ENCODE peak calls at places on chromosomes 6 and 20, in ten cellular contexts. P is hepatocyte; U is GM12878; B is uterus; X is suprapubic skin; G is thoracic aorta; L is upper lobe of left lung; Y is cardiac muscle cell; A is CD8-positive, alpha-beta T cell; Q is fibroblast of lung. H is an unnamed sample. For H3K36me3, the result is how much of the 10 kb centered on the place peaks cover.

GRCh38 chr20:58306421-58307261 is 2.9 kb upstream of the RAB22A start:
- DNase-seq in L (peak), U (peak), Y (no peak), B (no peak), P (peak), X (no peak), G (no peak), Q (no peak), A (peak), H (no peak)

GRCh38 chr6:19804362-19805145 is 32.6 kb upstream of the ID4 start:
- DNase-seq in U (no peak), L (peak), B (peak), Q (peak), G (peak), Y (peak), X (peak), P (peak), A (no peak), H (peak)

GRCh38 chr20:952196-952795 is 36.2 kb upstream of the ANGPT4 start:
- DNase-seq in A (no peak), B (no peak), Y (no peak), Q (no peak), U (no peak), X (no peak), G (no peak), L (no peak), P (no peak), H (no peak)

GRCh38 chr6:1820165-1820564 is 210.4 kb downstream of the FOXC1 start:
- DNase-seq in B (no peak), P (no peak), G (no peak), X (no peak), U (no peak), A (no peak), L (no peak), Q (peak), Y (no peak), H (no peak)

GRCh38 chr6:108559884-108560462 is 744 bp upstream of the FOXO3 start:
- DNase-seq in Q (peak), Y (peak), L (peak), P (peak), A (no peak), B (peak), G (peak), X (peak), U (no peak), H (peak)

GRCh38 chr6:11538049-11538798 is 675 bp downstream of the TMEM170B start:
- DNase-seq in Y (peak), L (peak), B (peak), G (no peak), U (no peak), P (peak), X (no peak), A (peak), Q (peak), H (peak)

GRCh38 chr20:59350330-59351147 is 50.1 kb downstream of the EDN3 start:
- DNase-seq in A (no peak), X (no peak), Y (no peak), L (no peak), Q (no peak), B (no peak), G (no peak), P (peak), U (no peak), H (no peak)

GRCh38 chr6:28544211-28544610 is 18.5 kb downstream of the GPX5 start:
- DNase-seq in P (no peak), Y (no peak), B (no peak), U (no peak), Q (peak), G (no peak), X (no peak), A (no peak), L (no peak), H (no peak)

GRCh38 chr20:47298624-47299023 is 57.9 kb downstream of the ZMYND8 start:
- DNase-seq in Y (no peak), X (no peak), Q (no peak), L (no peak), B (no peak), G (no peak), U (no peak), P (no peak), A (no peak), H (no peak)

GRCh38 chr20:61117725-61118124 is 134.3 kb upstream of the CDH4 start:
- DNase-seq in A (no peak), Q (peak), U (no peak), B (no peak), L (no peak), G (no peak), Y (no peak), P (peak), X (no peak), H (no peak)

GRCh38 chr6:160667854-160668481 is 3.9 kb upstream of the LPA start:
- DNase-seq in X (no peak), B (no peak), A (no peak), G (no peak), P (peak), Q (no peak), L (peak), Y (peak), U (peak), H (no peak)

GRCh38 chr6:139508576-139508975 is 134.1 kb upstream of the CITED2 start:
- DNase-seq in B (no peak), G (no peak), Q (no peak), A (no peak), X (no peak), L (no peak), U (no peak), Y (no peak), P (no peak), H (no peak)

GRCh38 chr6:95244749-95245148 is 332.6 kb upstream of the MANEA start:
- DNase-seq in L (no peak), Q (no peak), P (no peak), X (no peak), G (no peak), A (no peak), B (no peak), U (no peak), Y (no peak), H (no peak)

DNA sequence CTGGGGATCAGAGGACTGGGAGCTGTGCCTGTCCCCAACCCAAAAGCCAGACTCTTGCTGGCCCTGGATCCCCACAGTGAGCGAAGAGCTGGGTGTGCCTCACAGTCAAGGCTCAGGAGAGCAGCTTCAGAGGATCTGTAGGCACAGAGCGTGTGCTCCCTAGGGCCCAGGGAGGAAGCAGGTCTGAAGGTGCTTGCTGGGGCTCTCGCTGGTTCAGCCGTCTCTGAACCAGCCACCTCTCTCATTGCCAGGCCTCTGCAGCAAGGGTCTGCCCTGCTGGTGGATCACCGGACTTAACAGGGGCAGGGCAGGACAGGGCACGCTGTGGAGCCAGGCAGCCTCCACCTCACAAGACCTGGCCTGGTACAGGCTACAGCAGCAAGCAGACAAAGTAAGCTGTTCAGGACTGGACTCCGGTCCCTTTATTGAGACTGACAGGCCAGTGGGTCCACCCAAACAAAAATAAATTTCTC is 13.8 kb downstream of the PCIF1 start:
- DNase-seq in A (no peak), G (no peak), U (no peak), B (no peak), X (no peak), Y (no peak), P (no peak), L (no peak), Q (no peak), H (no peak)
- H3K36me3 ChIP-seq in A (half or more), G (half or more), U (under half), B (under half), X (half or more), Y (half or more), P (under half), L (half or more), Q (half or more), H (under half)

GRCh38 chr6:112253842-112254816 is at the start of gene LAMA4:
- DNase-seq in A (no peak), P (peak), G (no peak), L (peak), X (no peak), Y (peak), B (peak), Q (peak), U (no peak), H (peak)

GRCh38 chr6:112252571-112253504 is 1.5 kb downstream of the LAMA4 start:
- DNase-seq in X (no peak), U (no peak), B (no peak), A (no peak), Q (peak), Y (no peak), G (no peak), L (no peak), P (no peak), H (no peak)

GRCh38 chr6:112249489-112249888 is 4.9 kb downstream of the LAMA4 start:
- DNase-seq in Y (no peak), X (no peak), P (no peak), Q (peak), G (no peak), A (no peak), U (no peak), B (no peak), L (no peak), H (no peak)

GRCh38 chr6:112253505-112253841 is 894 bp downstream of the LAMA4 start:
- DNase-seq in B (no peak), Y (peak), L (no peak), G (no peak), A (no peak), P (no peak), U (no peak), X (no peak), Q (no peak), H (no peak)

GRCh38 chr6:112251170-112251945 is 3.0 kb downstream of the LAMA4 start:
- DNase-seq in A (no peak), B (peak), G (no peak), U (no peak), X (no peak), L (no peak), Q (peak), P (no peak), Y (no peak), H (peak)
- H3K4me3 ChIP-seq in A (no peak), B (peak), G (peak), U (no peak), X (peak), L (peak), Q (peak), P (peak), Y (peak), H (peak)

GRCh38 chr6:17001188-17001587 is 100.7 kb upstream of the STMND1 start:
- DNase-seq in L (no peak), Y (no peak), A (no peak), G (no peak), U (no peak), Q (peak), B (no peak), X (no peak), P (no peak), H (no peak)
- TF ChIP-seq CTCF in L (no peak), Y (peak), A (no peak), G (no peak), U (no peak), Q (peak), B (no peak), X (no peak), P (no peak), H (no peak)

DNA sequence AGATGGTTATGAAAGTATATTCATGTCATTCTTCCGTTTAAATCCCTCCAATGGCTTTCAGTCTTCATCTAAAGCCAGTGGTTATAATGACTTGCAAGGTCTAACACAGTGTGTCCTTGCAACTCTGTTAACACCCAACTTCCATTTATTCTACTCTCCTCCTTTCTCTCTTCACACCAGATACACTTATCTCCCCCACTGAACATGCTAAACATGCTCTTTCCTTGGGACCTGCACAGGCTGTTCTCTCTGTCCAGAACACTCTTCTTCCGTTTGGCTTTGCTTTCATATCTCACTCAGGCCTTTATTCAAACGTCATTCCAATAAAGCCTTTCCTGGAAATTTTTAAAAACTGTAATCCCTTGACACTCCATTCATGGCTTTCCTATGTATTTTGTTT is 91.5 kb downstream of the EPHA7 start:
- DNase-seq in L (no peak), A (no peak), X (no peak), G (no peak), B (no peak), Q (no peak), Y (no peak), U (no peak), P (no peak), H (no peak)
- H3K36me3 ChIP-seq in L (under half), A (under half), X (under half), G (under half), B (under half), Q (under half), Y (under half), U (under half), P (under half), H (under half)

DNA sequence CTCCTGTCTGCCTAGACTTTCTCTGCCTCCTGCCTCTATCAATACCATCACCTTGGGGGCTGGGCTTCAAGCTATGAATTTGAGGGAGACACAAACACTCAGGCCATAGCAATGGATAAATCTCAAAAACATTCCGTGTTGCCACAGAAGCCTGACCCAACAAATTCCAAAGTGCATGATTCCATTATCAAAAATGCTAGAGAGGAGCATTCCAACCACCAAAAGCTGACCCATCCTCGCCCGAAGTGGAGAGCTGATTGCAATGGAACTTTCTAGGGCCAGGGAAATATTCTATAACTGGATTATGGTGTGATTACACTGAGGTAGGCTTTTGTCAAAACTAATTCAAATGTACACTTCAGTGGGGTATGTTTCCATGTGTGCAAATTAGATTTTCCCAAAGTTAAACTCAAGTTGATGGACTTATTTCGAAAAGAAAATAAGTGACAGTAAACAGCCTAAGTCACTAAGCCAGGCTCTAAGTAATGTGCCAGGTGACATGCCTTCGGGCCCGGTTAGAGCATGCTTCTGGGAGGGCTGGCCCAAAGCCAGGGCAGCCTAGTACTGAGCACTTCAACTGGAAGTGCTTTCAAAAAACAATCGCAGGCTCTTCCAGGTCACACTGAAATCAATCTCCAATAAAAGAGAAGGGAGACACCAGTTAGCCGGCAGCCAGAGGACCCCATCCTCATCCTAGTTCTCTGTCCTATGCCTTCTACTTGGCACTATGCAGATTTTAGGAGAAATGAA is 142.3 kb downstream of the TBXT start:
- DNase-seq in L (peak), U (no peak), Y (no peak), P (no peak), Q (peak), G (no peak), A (no peak), X (no peak), B (no peak), H (no peak)
- H3K4me3 ChIP-seq in L (no peak), U (no peak), Y (no peak), P (no peak), Q (no peak), G (no peak), A (no peak), X (no peak), B (no peak), H (no peak)

GRCh38 chr20:41011551-41012067 is 17.0 kb upstream of the TOP1 start:
- DNase-seq in X (no peak), U (peak), A (no peak), B (no peak), Q (no peak), Y (no peak), G (no peak), P (no peak), L (peak), H (no peak)

GRCh38 chr20:41018153-41018552 is 10.5 kb upstream of the TOP1 start:
- DNase-seq in U (no peak), G (no peak), A (no peak), Y (no peak), X (no peak), L (no peak), P (no peak), B (no peak), Q (no peak), H (no peak)

GRCh38 chr20:41014557-41015088 is 14.0 kb upstream of the TOP1 start:
- DNase-seq in Y (no peak), P (no peak), U (no peak), G (no peak), B (no peak), Q (no peak), A (no peak), X (no peak), L (no peak), H (no peak)

GRCh38 chr20:41017448-41018042 is 11.1 kb upstream of the TOP1 start:
- DNase-seq in L (no peak), X (no peak), P (no peak), U (no peak), B (no peak), Q (no peak), Y (no peak), G (no peak), A (no peak), H (no peak)
- TF ChIP-seq CTCF in L (no peak), X (no peak), P (no peak), U (no peak), B (no peak), Q (no peak), Y (no peak), G (no peak), A (no peak), H (no peak)